ENCODE peak calls at places on chromosome 17, in six cellular contexts. P, Y, C, S, W and V are unnamed samples.

GRCh38 chr17:14135906-14136590 is 66.7 kb downstream of the COX10 start:
- DNase-seq in P (no peak), Y (no peak), C (no peak), S (no peak), W (no peak), V (no peak)

GRCh38 chr17:67283727-67284516 is 38.9 kb upstream of the HELZ start:
- DNase-seq in P (no peak), Y (no peak), C (no peak), S (no peak), W (no peak), V (no peak)

GRCh38 chr17:64504769-64505319 is 1.2 kb downstream of the DDX5 start:
- DNase-seq in P (peak; percentile 73), Y (no peak), C (peak; percentile 23), S (no peak), W (no peak), V (no peak)

GRCh38 chr17:66858182-66859083 is 23.5 kb downstream of the CACNG5 start:
- DNase-seq in P (no peak), Y (no peak), C (no peak), S (no peak), W (no peak), V (no peak)

GRCh38 chr17:1571362-1571746 is 8.8 kb upstream of the PITPNA start:
- DNase-seq in P (no peak), Y (no peak), C (no peak), S (no peak), W (no peak), V (no peak)

GRCh38 chr17:44558349-44559287 is 1.3 kb downstream of the FZD2 start:
- DNase-seq in P (peak; percentile 52), Y (no peak), C (peak; percentile 20), S (no peak), W (no peak), V (no peak)

GRCh38 chr17:57370051-57370581 is 113.8 kb downstream of the MSI2 start:
- DNase-seq in P (peak; percentile 88), Y (no peak), C (no peak), S (no peak), W (no peak), V (no peak)

GRCh38 chr17:73585583-73585982 is 58.7 kb downstream of the SDK2 start:
- DNase-seq in P (no peak), Y (no peak), C (no peak), S (no peak), W (no peak), V (no peak)

GRCh38 chr17:69900829-69901228 is 174.2 kb upstream of the KCNJ16 start:
- DNase-seq in P (no peak), Y (no peak), C (no peak), S (no peak), W (no peak), V (no peak)

GRCh38 chr17:73757324-73757942 is 113.2 kb upstream of the SDK2 start:
- DNase-seq in P (no peak), Y (no peak), C (peak; percentile 36), S (no peak), W (no peak), V (no peak)

GRCh38 chr17:72725432-72726068 is 366.9 kb downstream of the SLC39A11 start:
- DNase-seq in P (peak; percentile 61), Y (peak; percentile 49), C (peak; percentile 70), S (peak; percentile 69), W (peak; percentile 25), V (peak; percentile 11)

GRCh38 chr17:44170499-44171201 is at the start of gene ASB16:
- DNase-seq in P (peak; percentile 61), Y (no peak), C (peak; percentile 59), S (peak; percentile 83), W (no peak), V (no peak)

GRCh38 chr17:17890773-17891759 is 54.3 kb upstream of the SREBF1 start:
- DNase-seq in P (peak; percentile 76), Y (no peak), C (peak; percentile 83), S (peak; percentile 65), W (peak; percentile 35), V (peak; percentile 16)

GRCh38 chr17:263271-263670 is 81.8 kb upstream of the DOC2B start:
- DNase-seq in P (no peak), Y (no peak), C (peak; percentile 4), S (no peak), W (no peak), V (no peak)

GRCh38 chr17:73718912-73719311 is 74.7 kb upstream of the SDK2 start:
- DNase-seq in P (peak; percentile 33), Y (no peak), C (no peak), S (no peak), W (no peak), V (no peak)

DNA sequence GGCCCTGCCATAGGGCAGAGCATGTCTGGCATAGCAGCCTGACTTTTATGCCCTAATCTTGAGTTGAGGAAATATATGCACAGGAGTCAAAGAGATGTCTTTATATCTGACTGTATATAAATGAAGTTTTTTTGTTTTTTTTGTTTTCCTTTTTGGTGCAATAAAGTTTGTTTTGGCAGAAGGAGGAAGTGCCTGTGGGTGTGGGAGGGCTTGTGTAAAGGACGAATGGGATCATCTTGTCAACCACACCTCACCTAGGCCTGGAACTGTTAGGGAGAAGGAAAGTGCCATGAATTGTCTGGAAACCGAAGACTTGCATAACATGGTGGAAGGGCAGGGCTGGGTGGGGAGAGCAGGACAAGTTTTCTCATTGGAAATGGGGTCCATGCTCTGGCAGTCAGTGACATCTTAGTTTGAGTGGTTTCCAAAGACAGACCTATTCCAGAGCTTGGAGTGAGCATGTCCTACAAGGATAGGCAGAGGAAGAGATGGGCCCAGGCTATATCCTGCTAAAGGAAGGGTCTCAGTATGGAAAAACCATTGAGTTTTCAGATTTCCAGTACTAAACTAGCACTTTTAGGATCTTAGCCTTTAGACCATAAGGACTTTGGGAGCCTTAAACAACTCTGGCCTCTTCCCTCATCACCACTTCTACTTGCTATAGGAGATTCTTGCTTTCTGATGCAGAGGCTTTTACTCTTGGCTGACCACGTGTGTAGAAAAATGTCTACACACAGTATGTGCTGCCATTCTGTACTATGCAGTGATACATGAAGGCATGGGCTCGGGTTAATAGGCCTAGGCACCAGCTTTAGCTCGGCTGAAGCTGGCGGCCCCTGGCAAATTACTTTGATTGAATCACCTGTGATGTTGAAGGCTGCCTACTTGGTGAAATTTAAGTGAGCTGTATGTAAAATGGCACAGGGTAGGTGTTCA is 15.5 kb downstream of the SNF8 start:
- DNase-seq in P (no peak), Y (no peak), C (no peak), S (no peak), W (no peak), V (no peak)
- H3K36me3 ChIP-seq in P (peaks cover 99% of the 10 kb centered on the region), Y (peaks cover 100% of the 10 kb centered on the region), C (no peaks in the 10 kb centered on the region), S (peaks cover 3% of the 10 kb centered on the region), W (peaks cover 88% of the 10 kb centered on the region), V (peaks cover 90% of the 10 kb centered on the region)

GRCh38 chr17:42315402-42316156 is 27.3 kb downstream of the STAT5A start:
- DNase-seq in P (no peak), Y (no peak), C (no peak), S (no peak), W (peak; percentile 49), V (no peak)

GRCh38 chr17:42312035-42312284 is 23.7 kb downstream of the STAT5A start:
- DNase-seq in P (no peak), Y (no peak), C (no peak), S (no peak), W (no peak), V (no peak)

GRCh38 chr17:42312285-42313130 is 24.2 kb downstream of the STAT5A start:
- DNase-seq in P (peak; percentile 88), Y (peak; percentile 82), C (peak; percentile 90), S (peak; percentile 60), W (peak; percentile 71), V (peak; percentile 72)

GRCh38 chr17:42313389-42313772 is 25.1 kb downstream of the STAT5A start:
- DNase-seq in P (no peak), Y (no peak), C (no peak), S (no peak), W (no peak), V (no peak)

DNA sequence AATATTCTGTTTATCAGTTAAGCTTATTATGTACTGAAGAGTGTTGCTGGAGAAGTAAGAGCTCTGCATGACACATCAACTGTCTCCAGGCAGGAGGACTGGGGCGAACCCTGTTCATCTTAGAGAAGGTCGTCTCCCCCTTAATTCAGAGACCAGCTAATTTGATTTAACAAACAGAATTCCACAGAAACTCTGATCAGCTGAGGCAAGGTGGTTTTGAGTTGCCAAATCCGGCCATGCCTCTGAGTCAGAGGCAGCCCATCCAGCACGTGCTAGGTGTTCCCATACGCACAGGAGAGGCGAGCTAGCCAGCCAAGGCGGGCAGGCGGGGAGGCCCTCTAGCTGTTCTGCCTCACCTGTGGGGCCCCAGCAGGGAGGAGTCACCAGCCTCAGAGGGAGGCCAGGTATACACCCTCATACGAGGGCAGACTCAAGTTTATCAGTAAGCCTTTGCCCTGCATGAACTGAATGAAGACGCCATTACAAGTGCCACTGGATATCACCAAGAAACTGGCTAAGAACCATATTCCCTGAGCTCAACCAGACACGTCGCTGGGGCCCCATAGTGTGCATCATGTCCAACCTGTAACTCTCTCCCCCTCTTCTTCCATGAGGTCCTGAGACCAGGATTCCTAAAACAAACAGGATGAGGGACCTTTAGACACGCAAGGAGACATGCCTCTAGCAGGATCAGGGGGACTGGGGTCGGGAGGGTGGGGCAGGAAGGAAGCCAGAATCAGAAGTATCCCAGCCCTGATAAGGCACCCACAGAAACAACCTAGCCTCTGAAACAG is 25.7 kb downstream of the STAT5A start:
- DNase-seq in P (no peak), Y (no peak), C (no peak), S (no peak), W (no peak), V (no peak)
- H3K4me3 ChIP-seq in P (no peak overlapping the region), Y (no peak overlapping the region), C (no peak overlapping the region), S (no peak overlapping the region), W (no peak overlapping the region), V (no peak overlapping the region)

DNA sequence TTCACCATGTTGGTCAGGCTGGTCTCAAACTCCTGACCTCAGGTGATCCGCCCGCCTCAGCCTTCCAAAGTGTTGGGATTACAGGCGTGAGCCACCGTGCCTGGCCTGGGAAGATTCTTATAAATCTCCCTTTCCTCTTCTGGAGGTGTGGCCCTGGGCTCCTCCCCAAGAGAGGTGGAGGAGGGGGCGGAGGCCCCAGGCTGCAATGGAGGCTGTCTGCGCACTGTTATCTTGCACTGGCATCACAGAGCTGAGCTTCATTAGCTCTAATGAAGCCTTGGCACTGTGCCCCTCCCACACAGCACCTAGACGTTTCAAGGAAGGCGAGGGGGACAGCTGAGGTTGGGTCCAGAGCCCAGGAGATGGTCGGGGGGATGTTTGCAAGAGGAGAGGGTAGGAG is 7.5 kb downstream of the ARHGAP23 start:
- DNase-seq in P (no peak), Y (no peak), C (no peak), S (no peak), W (no peak), V (no peak)
- H3K4me1 ChIP-seq in P (peaks cover 24% of the 10 kb centered on the region), Y (peaks cover 14% of the 10 kb centered on the region), C (peaks cover 17% of the 10 kb centered on the region), S (peaks cover 8% of the 10 kb centered on the region), W (no peaks in the 10 kb centered on the region), V (no peaks in the 10 kb centered on the region)

DNA sequence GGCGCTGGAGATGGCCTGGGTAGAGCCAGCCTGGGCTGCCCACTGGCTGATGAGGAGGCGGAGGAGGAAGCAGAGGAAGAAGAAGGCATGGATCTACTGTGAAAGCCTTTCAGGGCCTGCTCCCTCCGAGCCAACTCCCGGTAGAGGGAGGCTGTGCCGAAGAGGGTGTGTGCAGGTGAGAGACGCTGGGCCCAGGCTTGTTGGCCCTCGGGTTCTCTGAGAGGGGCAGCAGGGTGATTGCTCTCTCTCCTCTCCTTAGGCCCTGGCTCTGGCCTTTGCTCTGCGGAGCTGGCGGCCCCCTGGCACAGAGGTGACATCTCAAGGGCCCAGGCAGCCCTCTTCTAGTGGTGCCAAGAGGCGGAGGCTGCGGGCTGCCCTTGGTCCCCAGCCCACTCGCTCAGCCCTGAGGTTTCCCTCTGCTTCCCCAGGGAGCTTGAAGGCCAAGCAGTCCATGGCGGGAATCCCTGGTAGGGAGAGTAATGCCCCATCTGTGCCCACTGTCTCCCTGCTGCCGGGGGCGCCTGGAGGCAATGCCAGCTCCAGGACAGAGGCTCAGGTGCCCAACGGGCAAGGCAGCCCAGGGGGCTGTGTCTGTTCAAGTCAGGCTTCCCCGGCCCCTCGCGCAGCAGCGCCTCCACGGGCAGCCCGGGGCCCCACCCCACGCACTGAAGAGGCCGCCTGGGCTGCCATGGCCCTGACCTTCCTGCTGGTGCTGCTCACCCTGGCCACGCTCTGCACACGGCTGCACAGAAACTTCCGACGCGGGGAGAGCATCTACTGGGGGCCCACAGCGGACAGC is 3.6 kb downstream of the TP53I13 start:
- DNase-seq in P (no peak), Y (no peak), C (peak; percentile 49), S (no peak), W (no peak), V (no peak)
- H3K36me3 ChIP-seq in P (peaks cover 59% of the 10 kb centered on the region), Y (peaks cover 54% of the 10 kb centered on the region), C (no peaks in the 10 kb centered on the region), S (no peaks in the 10 kb centered on the region), W (peaks cover 22% of the 10 kb centered on the region), V (peaks cover 24% of the 10 kb centered on the region)